ENCODE peak calls at places on chromosome 21, in four cellular contexts. G, E, J and S are unnamed samples.

GRCh38 chr21:36783612-36784383 is 84.9 kb downstream of the SIM2 start:
- DNase-seq in J (no peak), G (no peak), E (peak; percentile 33), S (no peak)

GRCh38 chr21:33566514-33566913 is 22.0 kb downstream of the DONSON start:
- DNase-seq in G (no peak), E (no peak), J (no peak), S (no peak)

GRCh38 chr21:14880922-14881321 is 183.9 kb downstream of the NRIP1 start:
- DNase-seq in E (no peak), G (no peak), J (no peak), S (no peak)

GRCh38 chr21:40457741-40458140 is 389.2 kb downstream of the DSCAM start:
- DNase-seq in J (no peak), E (no peak), G (no peak), S (no peak)

GRCh38 chr21:42531771-42532170 is 18.1 kb downstream of the SLC37A1 start:
- DNase-seq in J (no peak), E (no peak), G (no peak), S (no peak)

GRCh38 chr21:29430581-29430980 is 131.9 kb downstream of the BACH1 start:
- DNase-seq in E (no peak), J (no peak), G (no peak), S (no peak)

GRCh38 chr21:42199488-42200463 is 19.2 kb upstream of the ABCG1 start:
- DNase-seq in E (no peak), G (peak; percentile 8), J (no peak), S (no peak)

GRCh38 chr21:43590220-43590619 is 69.1 kb downstream of the HSF2BP start:
- DNase-seq in J (no peak), G (no peak), E (no peak), S (no peak)

GRCh38 chr21:40173833-40174232 is 306.6 kb downstream of the PCP4 start:
- DNase-seq in J (no peak), E (no peak), G (no peak), S (peak; percentile 45)

GRCh38 chr21:19855522-19855921 is 1142.7 kb upstream of the NCAM2 start:
- DNase-seq in J (no peak), G (no peak), E (no peak), S (no peak)

GRCh38 chr21:36330904-36331303 is 10.9 kb downstream of the MORC3 start:
- DNase-seq in J (peak; percentile 13), E (peak; percentile 31), G (peak; percentile 71), S (no peak)

GRCh38 chr21:43312751-43313169 is 114.2 kb downstream of the SIK1 start:
- DNase-seq in E (peak; percentile 42), G (no peak), J (no peak), S (peak; percentile 56)

GRCh38 chr21:33258475-33258874 is 7.7 kb upstream of the IL10RB start:
- DNase-seq in E (no peak), G (no peak), J (no peak), S (no peak)

GRCh38 chr21:27776925-27777553 is 810.2 kb upstream of the ADAMTS5 start:
- DNase-seq in G (no peak), E (no peak), J (no peak), S (no peak)
- TF ChIP-seq CTCF in G (no peak), E (no peak), J (no peak), S (no peak)

GRCh38 chr21:34892196-34892595 is 156.9 kb downstream of the RUNX1 start:
- DNase-seq in G (no peak), E (no peak), J (no peak), S (no peak)
- TF ChIP-seq CTCF in G (no peak), E (no peak), J (no peak), S (no peak)

DNA sequence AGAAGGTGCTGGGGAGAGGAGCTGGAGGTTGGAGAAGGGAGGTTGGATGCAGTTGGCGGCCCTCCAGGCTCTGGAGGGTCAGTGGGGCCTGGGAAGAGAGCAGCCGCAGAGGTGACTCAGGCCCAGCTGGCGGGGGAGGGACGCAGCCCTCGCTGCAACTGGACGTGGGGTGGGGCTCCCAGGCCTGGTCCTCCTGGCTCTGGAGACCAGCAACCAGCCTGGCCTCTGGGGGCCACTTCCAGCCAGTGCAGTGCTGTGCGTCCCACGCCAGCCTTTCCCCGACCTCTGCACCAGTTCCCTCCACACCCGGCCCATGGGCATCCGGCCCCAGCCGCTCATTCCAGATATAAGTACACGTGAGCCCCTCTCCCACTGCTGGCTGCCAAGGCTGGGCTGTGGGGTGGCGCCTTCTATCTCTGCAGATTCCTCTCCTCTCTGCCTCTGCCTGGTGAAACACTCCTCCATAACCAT is 38.0 kb upstream of the COL18A1 start:
- DNase-seq in G (peak; percentile 65), E (peak; percentile 65), J (no peak), S (no peak)
- TF ChIP-seq CTCF in G (no peak), E (no peak), J (no peak), S (no peak)

GRCh38 chr21:39120876-39121599 is 62.2 kb downstream of the PSMG1 start:
- DNase-seq in G (no peak), E (no peak), J (no peak), S (no peak)
- TF ChIP-seq CTCF in G (no peak), E (no peak), J (no peak), S (peak; percentile 44)

GRCh38 chr21:26965091-26965566 is 1.8 kb downstream of the ADAMTS5 start:
- DNase-seq in E (no peak), J (no peak), G (no peak), S (no peak)

GRCh38 chr21:26964379-26964778 is 2.5 kb downstream of the ADAMTS5 start:
- DNase-seq in J (no peak), E (no peak), G (no peak), S (peak; percentile 83)

GRCh38 chr21:26958792-26959191 is 8.1 kb downstream of the ADAMTS5 start:
- DNase-seq in G (no peak), E (no peak), J (no peak), S (no peak)

GRCh38 chr21:26962516-26963305 is 4.2 kb downstream of the ADAMTS5 start:
- DNase-seq in G (no peak), J (no peak), E (no peak), S (no peak)

DNA sequence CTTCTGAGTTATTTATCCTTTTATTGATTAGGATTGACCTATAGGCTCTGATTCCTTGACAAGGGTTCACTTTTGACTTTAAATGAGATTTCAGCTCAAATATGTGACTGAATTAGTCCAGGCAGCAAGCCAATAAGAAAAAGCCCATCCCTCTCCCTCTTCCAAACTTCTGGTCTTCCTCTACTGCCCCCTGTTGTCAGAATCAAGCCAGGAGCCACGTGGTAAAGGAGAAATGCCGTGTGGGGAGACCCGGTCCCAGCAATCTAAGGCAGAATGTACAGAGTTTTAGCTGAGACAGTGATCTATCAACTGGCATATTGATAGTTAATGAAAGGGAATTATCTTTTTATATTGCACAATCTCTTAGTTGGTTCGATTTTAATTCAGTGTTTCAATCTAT is 5.2 kb downstream of the ADAMTS5 start:
- DNase-seq in G (peak; percentile 2), E (no peak), J (no peak), S (peak; percentile 51)
- TF ChIP-seq CTCF in G (peak; percentile 10), E (no peak), J (peak; percentile 41), S (peak; percentile 77)

GRCh38 chr21:16073571-16073970 is 343.8 kb downstream of the USP25 start:
- DNase-seq in J (no peak), E (no peak), G (no peak), S (no peak)
- TF ChIP-seq CTCF in J (no peak), E (no peak), G (no peak), S (no peak)

GRCh38 chr21:25281134-25281533 is 326.1 kb downstream of the MRPL39 start:
- DNase-seq in G (no peak), E (no peak), J (no peak), S (no peak)

GRCh38 chr21:25280061-25280460 is 327.2 kb downstream of the MRPL39 start:
- DNase-seq in E (no peak), J (no peak), G (no peak), S (no peak)

DNA sequence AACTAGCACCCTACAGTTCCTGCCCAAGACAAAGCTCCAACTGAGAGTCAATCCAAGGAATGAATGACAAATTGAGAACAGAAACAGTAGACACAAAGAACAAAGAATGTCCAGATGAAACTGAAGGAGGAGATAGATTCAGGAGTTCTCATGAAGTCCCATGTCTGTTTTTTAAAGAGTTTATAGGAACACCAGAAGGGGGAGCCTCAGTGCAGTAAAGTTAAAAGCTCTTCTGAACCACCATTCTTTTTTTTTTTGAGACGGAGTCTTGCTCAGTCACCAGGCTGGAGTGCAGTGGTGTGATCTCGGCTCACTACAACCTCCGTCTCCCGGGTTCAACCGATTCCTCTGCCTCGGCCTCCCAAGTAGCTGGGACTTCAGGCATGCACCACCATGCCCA is 323.6 kb downstream of the MRPL39 start:
- DNase-seq in E (no peak), J (no peak), G (no peak), S (peak; percentile 35)
- TF ChIP-seq CTCF in E (no peak), J (peak; percentile 63), G (no peak), S (peak; percentile 70)